ENCODE peak calls at places on chromosomes 4 and X, in four cellular contexts. G is adrenal gland, Z is cardiac muscle cell, L is mucosa of descending colon. M is an unnamed sample.

GRCh38 chr4:88746186-88746585 is 48.6 kb upstream of the NAP1L5 start:
- DNase-seq in L (no peak), G (no peak), Z (no peak), M (no peak)

GRCh38 chr4:146235654-146236570 is 21.6 kb downstream of the REELD1 start:
- DNase-seq in G (no peak), Z (no peak), L (no peak), M (no peak)

GRCh38 chrX:2401590-2402360 is 99.0 kb downstream of the DHRSX start:
- DNase-seq in G (no peak), L (no peak), Z (no peak), M (no peak)

GRCh38 chr4:173399016-173399415 is at the start of gene SCRG1:
- DNase-seq in Z (peak; percentile 8), L (no peak), G (no peak), M (no peak)

GRCh38 chr4:120808475-120809141 is 113.9 kb downstream of the PRDM5 start:
- DNase-seq in Z (no peak), G (no peak), L (peak; percentile 41), M (peak; percentile 14)

GRCh38 chr4:17111959-17112659 is 213.7 kb upstream of the LDB2 start:
- DNase-seq in Z (peak; percentile 63), G (peak; percentile 24), L (no peak), M (no peak)

GRCh38 chr4:86367577-86367976 is 7.7 kb upstream of the MAPK10 start:
- DNase-seq in G (no peak), L (no peak), Z (no peak), M (no peak)

GRCh38 chr4:68388347-68388746 is 38.5 kb upstream of the YTHDC1 start:
- DNase-seq in L (no peak), Z (no peak), G (no peak), M (no peak)

GRCh38 chr4:110544594-110544993 is 68.6 kb downstream of the ENPEP start:
- DNase-seq in L (no peak), Z (no peak), G (no peak), M (no peak)

GRCh38 chrX:5113128-5113527 is 1115.5 kb downstream of the NLGN4X start:
- DNase-seq in L (no peak), G (no peak), Z (peak; percentile 52), M (no peak)

GRCh38 chrX:48972214-48973164 is 845 bp upstream of the KCND1 start:
- DNase-seq in G (peak; percentile 32), L (no peak), Z (peak; percentile 30), M (no peak)

GRCh38 chrX:51728202-51728601 is 15.0 kb upstream of the GSPT2 start:
- DNase-seq in Z (no peak), G (no peak), L (no peak), M (no peak)

GRCh38 chr4:186067757-186068385 is 1.1 kb upstream of the TLR3 start:
- DNase-seq in Z (peak; percentile 59), L (no peak), G (peak; percentile 62), M (peak; percentile 66)

GRCh38 chr4:31291238-31291637 is 571.1 kb downstream of the PCDH7 start:
- DNase-seq in G (no peak), L (no peak), Z (no peak), M (no peak)

GRCh38 chr4:136392576-136392975 is 1139.7 kb downstream of the PCDH18 start:
- DNase-seq in G (no peak), L (no peak), Z (no peak), M (no peak)

GRCh38 chr4:8379771-8380170 is 60.8 kb downstream of the ACOX3 start:
- DNase-seq in L (no peak), Z (no peak), G (no peak), M (no peak)

GRCh38 chr4:108527729-108528128 is 92.6 kb upstream of the RPL34 start:
- DNase-seq in Z (no peak), G (no peak), L (no peak), M (no peak)

GRCh38 chr4:137597751-137598493 is 65.6 kb upstream of the PCDH18 start:
- DNase-seq in G (no peak), Z (no peak), L (no peak), M (no peak)

GRCh38 chrX:45422216-45422925 is 221.7 kb upstream of the DIPK2B start:
- DNase-seq in Z (no peak), G (no peak), L (no peak), M (no peak)

GRCh38 chr4:127400736-127401346 is 231.9 kb upstream of the INTU start:
- DNase-seq in L (no peak), Z (peak; percentile 67), G (peak; percentile 61), M (peak; percentile 59)
- TF ChIP-seq CTCF in L (no peak), Z (peak; percentile 83), G (peak; percentile 64), M (peak; percentile 63)

GRCh38 chr4:74794341-74794801 is at the start of gene BTC:
- DNase-seq in G (peak; percentile 23), L (peak; percentile 68), Z (peak; percentile 21), M (peak; percentile 73)

GRCh38 chr4:74793757-74794340 is 474 bp downstream of the BTC start:
- DNase-seq in G (peak; percentile 40), L (peak; percentile 86), Z (peak; percentile 65), M (peak; percentile 92)

GRCh38 chr4:74800310-74800709 is 6.0 kb upstream of the BTC start:
- DNase-seq in G (no peak), Z (no peak), L (no peak), M (no peak)

GRCh38 chr4:74790652-74791051 is 3.7 kb downstream of the BTC start:
- DNase-seq in G (no peak), L (no peak), Z (no peak), M (no peak)

DNA sequence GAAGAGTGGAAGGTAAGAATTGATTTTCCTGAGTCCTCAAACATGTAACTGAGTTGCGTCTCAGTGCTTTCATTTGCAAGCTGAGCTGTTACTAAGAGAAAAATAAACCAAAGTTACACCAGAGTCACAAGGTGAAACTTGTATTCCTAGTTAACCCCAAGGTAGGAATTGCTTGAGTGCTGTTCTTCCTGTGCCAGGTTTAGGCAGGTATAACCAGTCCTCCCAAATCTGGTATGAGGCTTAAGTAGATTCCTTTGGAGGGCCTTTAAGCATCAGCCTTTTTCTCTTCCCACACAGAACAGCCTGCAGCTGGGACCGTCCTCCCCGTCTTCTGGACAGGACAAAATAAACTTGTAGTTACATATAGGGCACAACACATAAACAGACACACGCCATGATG is 2.3 kb upstream of the BTC start:
- DNase-seq in L (no peak), G (no peak), Z (no peak), M (no peak)
- H3K4me3 ChIP-seq in L (no peak overlapping the region), G (no peak overlapping the region), Z (no peak overlapping the region), M (no peak overlapping the region)

GRCh38 chr4:26418107-26418506 is 72.2 kb downstream of the CCKAR start:
- DNase-seq in L (no peak), G (no peak), Z (no peak), M (no peak)
- H3K36me3 ChIP-seq in L (no peaks in the 10 kb centered on the region), G (peaks cover 13% of the 10 kb centered on the region), Z (peaks cover 15% of the 10 kb centered on the region), M (no peaks in the 10 kb centered on the region)

GRCh38 chr4:27017623-27018022 is 157.0 kb downstream of the STIM2 start:
- DNase-seq in G (no peak), L (no peak), Z (no peak), M (no peak)

GRCh38 chr4:27018910-27019309 is 158.3 kb downstream of the STIM2 start:
- DNase-seq in L (no peak), G (no peak), Z (no peak), M (no peak)

GRCh38 chr4:27018076-27018475 is 157.4 kb downstream of the STIM2 start:
- DNase-seq in L (no peak), Z (no peak), G (no peak), M (no peak)

GRCh38 chr4:27019766-27020165 is 159.1 kb downstream of the STIM2 start:
- DNase-seq in G (no peak), L (no peak), Z (no peak), M (no peak)

DNA sequence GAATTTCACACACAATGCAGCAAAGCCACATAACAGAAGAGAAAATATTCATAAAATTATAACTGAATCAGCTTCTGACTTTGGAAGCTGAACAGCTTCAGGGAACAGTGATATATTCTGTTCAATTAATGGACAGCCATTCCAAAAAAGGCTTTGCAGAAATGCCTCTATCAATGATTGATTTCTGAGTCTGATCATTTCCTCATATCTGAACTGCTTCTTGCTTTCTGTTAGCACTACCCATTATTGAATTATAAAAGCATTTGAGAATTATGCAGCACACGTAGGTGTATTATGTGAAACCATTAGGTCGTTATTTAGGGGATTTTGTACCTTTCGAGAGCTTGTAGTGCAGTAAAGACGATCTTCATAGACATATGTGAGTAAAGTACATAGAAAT is 159.6 kb downstream of the STIM2 start:
- DNase-seq in Z (no peak), L (no peak), G (no peak), M (no peak)
- TF ChIP-seq CTCF in Z (no peak), L (no peak), G (no peak), M (no peak)

GRCh38 chr4:15695764-15696163 is 7.1 kb upstream of the BST1 start:
- DNase-seq in G (no peak), Z (no peak), L (no peak), M (no peak)
- H3K4me3 ChIP-seq in G (no peak overlapping the region), Z (no peak overlapping the region), L (no peak overlapping the region), M (no peak overlapping the region)

GRCh38 chrX:152819271-152819670 is 11.3 kb downstream of the CETN2 start:
- DNase-seq in G (no peak), Z (no peak), L (no peak), M (no peak)

GRCh38 chrX:152822383-152823086 is 8.0 kb downstream of the CETN2 start:
- DNase-seq in G (no peak), Z (no peak), L (no peak), M (no peak)

GRCh38 chrX:152817082-152817744 is 13.3 kb downstream of the CETN2 start:
- DNase-seq in G (no peak), L (no peak), Z (peak; percentile 36), M (peak; percentile 59)

GRCh38 chrX:152821145-152821765 is 9.3 kb downstream of the CETN2 start:
- DNase-seq in L (no peak), G (no peak), Z (peak; percentile 59), M (peak; percentile 51)

DNA sequence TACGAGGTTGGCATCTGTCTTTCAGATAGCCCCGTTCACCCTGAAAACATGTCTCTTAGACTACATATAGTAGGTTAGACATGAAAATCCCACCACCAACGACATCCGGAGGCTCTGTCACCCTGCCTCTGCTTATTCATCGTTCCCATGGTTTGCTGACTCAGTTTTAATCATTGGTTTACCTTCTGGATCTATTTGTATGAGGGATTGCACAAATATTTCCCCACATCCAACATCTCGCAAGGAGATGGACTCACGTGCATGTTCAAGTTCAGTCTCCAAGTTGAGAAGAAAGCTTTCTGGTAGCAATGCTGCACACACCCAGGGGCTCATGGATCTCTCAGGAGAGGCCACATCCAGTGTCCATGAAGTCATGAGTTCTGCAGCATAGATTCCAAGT is 10.8 kb downstream of the CETN2 start:
- DNase-seq in L (no peak), G (no peak), Z (no peak), M (no peak)
- H3K36me3 ChIP-seq in L (no peaks in the 10 kb centered on the region), G (no peaks in the 10 kb centered on the region), Z (no peaks in the 10 kb centered on the region), M (no peaks in the 10 kb centered on the region)

GRCh38 chr4:139506774-139507173 is 49.2 kb downstream of the SETD7 start:
- DNase-seq in Z (no peak), L (no peak), G (no peak), M (no peak)

GRCh38 chr4:139508581-139509237 is 47.3 kb downstream of the SETD7 start:
- DNase-seq in Z (no peak), G (no peak), L (no peak), M (no peak)

GRCh38 chr4:139514382-139515059 is 41.5 kb downstream of the SETD7 start:
- DNase-seq in L (no peak), Z (no peak), G (no peak), M (no peak)

GRCh38 chr4:139511320-139511719 is 44.7 kb downstream of the SETD7 start:
- DNase-seq in L (no peak), Z (no peak), G (no peak), M (no peak)

GRCh38 chr4:139509727-139510410 is 46.1 kb downstream of the SETD7 start:
- DNase-seq in Z (peak; percentile 51), G (no peak), L (no peak), M (peak; percentile 67)
- TF ChIP-seq CTCF in Z (peak; percentile 35), G (no peak), L (no peak), M (peak; percentile 77)

M was measured in right lobe of liver.